ENCODE peak calls at places on chromosomes 3 and 15, in seven cellular contexts. J is HFF-Myc, R is MCF 10A, E is astrocyte, N is psoas muscle, P is prostate gland, T is lower leg skin. W is an unnamed sample.

GRCh38 chr3:67017211-67017610 is 19.1 kb downstream of the KBTBD8 start:
- DNase-seq in N (no peak), J (no peak), R (no peak), P (no peak), T (no peak), E (no peak), W (no peak)

GRCh38 chr3:115804722-115805121 is 181.4 kb downstream of the GAP43 start:
- DNase-seq in T (no peak), J (peak; percentile 61), P (no peak), N (no peak), E (peak; percentile 90), R (peak; percentile 88), W (no peak)

GRCh38 chr3:14451844-14452533 is 49.6 kb downstream of the SLC6A6 start:
- DNase-seq in T (peak; percentile 91), P (peak; percentile 19), N (peak; percentile 82), J (peak; percentile 79), R (peak; percentile 76), E (peak; percentile 84), W (no peak)

GRCh38 chr3:159432721-159433300 is 555.8 kb upstream of the IL12A start:
- DNase-seq in N (no peak), P (no peak), E (peak; percentile 68), R (peak; percentile 15), T (no peak), J (no peak), W (no peak)

GRCh38 chr15:68815598-68815997 is 5.1 kb downstream of the ANP32A start:
- DNase-seq in E (no peak), R (peak; percentile 93), P (no peak), J (no peak), N (no peak), T (no peak), W (no peak)

GRCh38 chr15:74307827-74308642 is 59.4 kb downstream of the CYP11A1 start:
- DNase-seq in J (no peak), P (peak; percentile 39), T (no peak), E (peak; percentile 44), R (peak; percentile 77), N (no peak), W (peak; percentile 81)

GRCh38 chr15:50627351-50628055 is 59.1 kb downstream of the TRPM7 start:
- DNase-seq in P (no peak), E (peak; percentile 34), N (no peak), T (no peak), R (no peak), J (no peak), W (no peak)

GRCh38 chr15:67548862-67549651 is 6.6 kb downstream of the MAP2K5 start:
- DNase-seq in T (no peak), J (no peak), E (no peak), R (no peak), P (no peak), N (no peak), W (no peak)

GRCh38 chr3:8443829-8444791 is 57.5 kb upstream of the LMCD1 start:
- DNase-seq in P (peak; percentile 97), T (peak; percentile 65), R (peak; percentile 88), E (peak; percentile 99), N (peak; percentile 77), J (peak; percentile 88), W (peak; percentile 93)

GRCh38 chr3:55875137-55875536 is 388.0 kb upstream of the WNT5A start:
- DNase-seq in T (no peak), N (no peak), E (no peak), P (no peak), J (no peak), R (no peak), W (no peak)

GRCh38 chr3:71133874-71134273 is 449.7 kb downstream of the FOXP1 start:
- DNase-seq in T (no peak), P (no peak), E (no peak), J (no peak), R (no peak), N (no peak), W (no peak)

GRCh38 chr3:72018339-72018984 is 233.5 kb upstream of the PROK2 start:
- DNase-seq in J (no peak), R (peak; percentile 12), N (no peak), E (no peak), T (no peak), P (no peak), W (no peak)

GRCh38 chr3:158220575-158220974 is 110.7 kb downstream of the RSRC1 start:
- DNase-seq in E (no peak), P (no peak), T (no peak), J (no peak), N (no peak), R (no peak), W (no peak)

GRCh38 chr3:131903988-131904415 is 130.8 kb downstream of the CPNE4 start:
- DNase-seq in T (peak; percentile 14), J (peak; percentile 79), P (no peak), R (peak; percentile 77), E (peak; percentile 99), N (peak; percentile 9), W (peak; percentile 62)

GRCh38 chr3:13891492-13892073 is 11.7 kb upstream of the WNT7A start:
- DNase-seq in R (peak; percentile 29), N (no peak), J (no peak), P (no peak), T (no peak), E (no peak), W (no peak)

GRCh38 chr15:90154861-90155626 is 46.1 kb upstream of the SEMA4B start:
- DNase-seq in J (peak; percentile 39), N (no peak), P (peak; percentile 83), T (no peak), R (peak; percentile 69), E (peak; percentile 77), W (peak; percentile 24)

GRCh38 chr15:49904296-49904695 is 214.7 kb downstream of the ATP8B4 start:
- DNase-seq in E (no peak), P (no peak), R (no peak), N (no peak), J (no peak), T (no peak), W (no peak)

GRCh38 chr3:133927543-133928066 is 31.9 kb upstream of the RAB6B start:
- DNase-seq in R (no peak), T (no peak), J (no peak), P (peak; percentile 28), E (no peak), N (peak; percentile 73), W (peak; percentile 51)

GRCh38 chr3:171380711-171381435 is 79.3 kb downstream of the TNIK start:
- DNase-seq in R (no peak), P (no peak), T (no peak), N (no peak), J (no peak), E (no peak), W (no peak)

GRCh38 chr3:182182531-182182968 is 470.8 kb downstream of the SOX2 start:
- DNase-seq in R (peak; percentile 54), J (no peak), E (peak; percentile 44), T (no peak), P (no peak), N (no peak), W (peak; percentile 57)

GRCh38 chr3:126468028-126468891 is 7.4 kb downstream of the ZXDC start:
- DNase-seq in N (no peak), J (no peak), E (no peak), T (no peak), P (no peak), R (peak; percentile 20), W (no peak)

GRCh38 chr15:70788114-70789049 is 25.0 kb upstream of the UACA start:
- DNase-seq in N (no peak), T (no peak), E (peak; percentile 84), P (no peak), J (peak; percentile 89), R (no peak), W (no peak)

GRCh38 chr3:11306815-11307589 is 34.8 kb downstream of the ATG7 start:
- DNase-seq in E (peak; percentile 68), T (no peak), P (no peak), R (no peak), N (no peak), J (no peak), W (no peak)

GRCh38 chr3:59502806-59503205 is 453.0 kb upstream of the CFAP20DC start:
- DNase-seq in P (no peak), E (peak; percentile 90), J (peak; percentile 30), T (no peak), N (no peak), R (peak; percentile 66), W (no peak)

GRCh38 chr3:65526656-65527055 is 512.1 kb downstream of the MAGI1 start:
- DNase-seq in E (no peak), P (no peak), N (no peak), R (no peak), J (no peak), T (no peak), W (no peak)
- TF ChIP-seq CTCF in E (no peak), P (no peak), N (no peak), R (no peak), J (no peak), T (no peak), W (no peak)

DNA sequence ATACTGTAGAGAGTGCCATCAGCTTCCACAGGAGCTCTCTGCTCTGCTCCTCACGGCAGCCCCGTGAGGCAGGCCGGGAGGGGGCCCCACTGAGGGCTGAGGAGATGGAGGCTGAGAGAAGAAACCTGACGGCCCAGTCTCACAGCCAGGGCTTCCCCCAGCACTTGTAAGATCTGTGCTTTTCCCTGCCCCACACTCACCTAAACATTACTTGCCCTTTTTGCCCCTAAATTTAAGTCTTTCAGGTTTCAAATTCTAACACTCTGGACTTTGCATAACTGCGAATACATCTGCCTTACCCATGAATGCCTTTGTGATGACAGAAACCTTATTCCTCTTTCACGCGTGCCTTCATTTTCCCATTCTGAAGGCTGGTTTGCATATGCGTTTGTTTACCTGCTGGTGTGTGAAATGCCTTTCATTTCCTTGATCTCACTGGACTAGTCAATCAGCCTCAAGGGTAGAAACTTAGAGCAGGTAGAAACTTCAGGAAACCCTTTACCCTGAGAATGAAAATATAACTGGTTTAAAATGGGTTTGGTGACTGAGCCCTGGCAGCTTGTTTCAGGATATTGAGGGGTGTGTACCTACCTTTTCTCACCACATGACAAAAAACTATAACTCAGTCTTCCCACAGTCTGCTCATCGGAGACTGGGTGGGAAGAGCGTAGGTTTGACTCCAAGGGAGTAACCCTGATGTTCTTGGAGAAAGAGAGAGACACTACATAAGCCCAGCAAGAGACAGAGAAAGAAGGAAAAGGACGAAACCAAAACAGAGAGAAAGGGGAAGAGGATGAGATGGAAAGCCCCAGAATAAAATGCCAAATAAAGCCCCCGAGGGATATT is 20.1 kb downstream of the SLC12A8 start:
- DNase-seq in R (no peak), T (no peak), P (no peak), E (no peak), J (no peak), N (no peak), W (no peak)
- TF ChIP-seq CTCF in R (no peak), T (no peak), P (no peak), E (no peak), J (no peak), N (no peak), W (no peak)

GRCh38 chr3:122245513-122246174 is 62.2 kb downstream of the CASR start:
- DNase-seq in P (no peak), J (no peak), N (no peak), E (peak; percentile 81), T (no peak), R (peak; percentile 13), W (peak; percentile 25)
- TF ChIP-seq CTCF in P (no peak), J (no peak), N (no peak), E (no peak), T (no peak), R (peak; percentile 19), W (no peak)

DNA sequence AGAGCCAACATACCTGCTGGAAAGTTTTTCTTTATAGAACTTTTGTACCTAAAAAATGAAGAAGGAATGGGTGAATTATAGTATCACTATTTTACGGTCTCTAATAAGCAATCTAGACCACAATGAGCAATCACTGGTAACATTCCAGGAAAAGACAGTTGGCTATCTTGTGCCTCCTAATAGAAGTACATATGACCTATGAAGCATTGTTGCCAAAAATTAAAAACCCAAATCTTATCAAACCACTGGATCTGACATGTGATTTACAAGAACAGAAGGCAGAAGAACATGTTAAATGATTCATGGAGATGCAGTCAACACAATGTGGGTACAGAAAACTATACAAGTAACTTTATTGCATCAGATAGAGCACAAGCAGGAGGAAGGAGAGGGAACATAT is 14.5 kb upstream of the HYKK start:
- DNase-seq in E (peak; percentile 52), R (no peak), N (no peak), J (no peak), P (no peak), T (no peak), W (no peak)
- TF ChIP-seq CTCF in E (no peak), R (no peak), N (no peak), J (no peak), P (no peak), T (no peak), W (no peak)